ENCODE peak calls at places on chromosome 4, in seven cellular contexts. One of them, this sample, is unnamed.

GRCh38 chr4:38673109-38673978 is 9.3 kb downstream of the KLF3 start:
- DNase-seq in neural progenitor cell: no peak
- DNase-seq in hepatocyte: peak; percentile 70
- DNase-seq in SK-N-SH: peak; percentile 21
- DNase-seq in PC-3: peak; percentile 71
- DNase-seq in OCI-LY7: no peak
- DNase-seq in HCT116: peak; percentile 56
- DNase-seq in this sample: no peak

GRCh38 chr4:80393246-80393969 is 57.9 kb downstream of the CFAP299 start:
- DNase-seq in OCI-LY7: no peak
- DNase-seq in neural progenitor cell: no peak
- DNase-seq in hepatocyte: no peak
- DNase-seq in SK-N-SH: no peak
- DNase-seq in PC-3: peak; percentile 74
- DNase-seq in HCT116: no peak
- DNase-seq in this sample: no peak

GRCh38 chr4:52655505-52655904 is 3.6 kb downstream of the USP46 start:
- DNase-seq in neural progenitor cell: no peak
- DNase-seq in OCI-LY7: no peak
- DNase-seq in SK-N-SH: no peak
- DNase-seq in HCT116: no peak
- DNase-seq in PC-3: no peak
- DNase-seq in hepatocyte: no peak
- DNase-seq in this sample: no peak

GRCh38 chr4:85430697-85431096 is 44.3 kb upstream of the ARHGAP24 start:
- DNase-seq in OCI-LY7: no peak
- DNase-seq in PC-3: peak; percentile 72
- DNase-seq in HCT116: no peak
- DNase-seq in neural progenitor cell: no peak
- DNase-seq in SK-N-SH: no peak
- DNase-seq in hepatocyte: peak; percentile 40
- DNase-seq in this sample: no peak

GRCh38 chr4:21638171-21638715 is 310.3 kb downstream of the KCNIP4 start:
- DNase-seq in OCI-LY7: no peak
- DNase-seq in PC-3: no peak
- DNase-seq in HCT116: no peak
- DNase-seq in neural progenitor cell: no peak
- DNase-seq in SK-N-SH: no peak
- DNase-seq in hepatocyte: no peak
- DNase-seq in this sample: no peak

GRCh38 chr4:158821228-158822009 is 52.6 kb downstream of the FNIP2 start:
- DNase-seq in HCT116: no peak
- DNase-seq in OCI-LY7: no peak
- DNase-seq in neural progenitor cell: no peak
- DNase-seq in PC-3: no peak
- DNase-seq in hepatocyte: no peak
- DNase-seq in SK-N-SH: no peak
- DNase-seq in this sample: no peak

GRCh38 chr4:87026795-87027495 is 92.1 kb downstream of the AFF1 start:
- DNase-seq in SK-N-SH: no peak
- DNase-seq in neural progenitor cell: no peak
- DNase-seq in PC-3: no peak
- DNase-seq in hepatocyte: no peak
- DNase-seq in OCI-LY7: peak; percentile 82
- DNase-seq in HCT116: no peak
- DNase-seq in this sample: no peak

GRCh38 chr4:185145572-185145971 is 2.5 kb downstream of the SLC25A4 start:
- DNase-seq in OCI-LY7: no peak
- DNase-seq in neural progenitor cell: no peak
- DNase-seq in hepatocyte: no peak
- DNase-seq in PC-3: no peak
- DNase-seq in HCT116: no peak
- DNase-seq in SK-N-SH: no peak
- DNase-seq in this sample: no peak

GRCh38 chr4:74005528-74005927 is 7.1 kb upstream of the CXCL5 start:
- DNase-seq in neural progenitor cell: no peak
- DNase-seq in OCI-LY7: no peak
- DNase-seq in PC-3: peak; percentile 80
- DNase-seq in HCT116: no peak
- DNase-seq in hepatocyte: peak; percentile 39
- DNase-seq in SK-N-SH: no peak
- DNase-seq in this sample: no peak

GRCh38 chr4:136793848-136794247 is 738.4 kb downstream of the PCDH18 start:
- DNase-seq in SK-N-SH: no peak
- DNase-seq in hepatocyte: no peak
- DNase-seq in HCT116: no peak
- DNase-seq in PC-3: no peak
- DNase-seq in OCI-LY7: no peak
- DNase-seq in neural progenitor cell: no peak
- DNase-seq in this sample: no peak

GRCh38 chr4:112284166-112284565 is 1.5 kb downstream of the TIFA start:
- DNase-seq in PC-3: peak; percentile 2
- DNase-seq in HCT116: no peak
- DNase-seq in OCI-LY7: peak; percentile 41
- DNase-seq in hepatocyte: no peak
- DNase-seq in SK-N-SH: no peak
- DNase-seq in neural progenitor cell: no peak
- DNase-seq in this sample: no peak

GRCh38 chr4:36385951-36386561 is 104.6 kb downstream of the DTHD1 start:
- DNase-seq in PC-3: no peak
- DNase-seq in HCT116: no peak
- DNase-seq in neural progenitor cell: no peak
- DNase-seq in SK-N-SH: no peak
- DNase-seq in hepatocyte: no peak
- DNase-seq in OCI-LY7: peak; percentile 34
- DNase-seq in this sample: peak; percentile 69

GRCh38 chr4:183348706-183349659 is 26.8 kb upstream of the CLDN24 start:
- DNase-seq in hepatocyte: no peak
- DNase-seq in neural progenitor cell: no peak
- DNase-seq in PC-3: peak; percentile 60
- DNase-seq in OCI-LY7: no peak
- DNase-seq in HCT116: no peak
- DNase-seq in SK-N-SH: no peak
- DNase-seq in this sample: no peak

GRCh38 chr4:110480031-110480549 is 4.1 kb downstream of the ENPEP start:
- DNase-seq in PC-3: peak; percentile 30
- DNase-seq in neural progenitor cell: no peak
- DNase-seq in SK-N-SH: no peak
- DNase-seq in hepatocyte: peak; percentile 19
- DNase-seq in OCI-LY7: no peak
- DNase-seq in HCT116: no peak
- DNase-seq in this sample: no peak

GRCh38 chr4:111605111-111605510 is 540.1 kb upstream of the FAM241A start:
- DNase-seq in neural progenitor cell: no peak
- DNase-seq in HCT116: no peak
- DNase-seq in hepatocyte: no peak
- DNase-seq in PC-3: no peak
- DNase-seq in OCI-LY7: no peak
- DNase-seq in SK-N-SH: no peak
- DNase-seq in this sample: no peak

GRCh38 chr4:163913571-163913970 is 419.1 kb downstream of the TMA16 start:
- DNase-seq in SK-N-SH: no peak
- DNase-seq in PC-3: no peak
- DNase-seq in neural progenitor cell: no peak
- DNase-seq in hepatocyte: no peak
- DNase-seq in HCT116: no peak
- DNase-seq in OCI-LY7: no peak
- DNase-seq in this sample: no peak

GRCh38 chr4:40311811-40312346 is 23.3 kb upstream of the CHRNA9 start:
- DNase-seq in neural progenitor cell: no peak
- DNase-seq in SK-N-SH: no peak
- DNase-seq in PC-3: no peak
- DNase-seq in HCT116: no peak
- DNase-seq in OCI-LY7: no peak
- DNase-seq in hepatocyte: peak; percentile 71
- DNase-seq in this sample: peak; percentile 4

DNA sequence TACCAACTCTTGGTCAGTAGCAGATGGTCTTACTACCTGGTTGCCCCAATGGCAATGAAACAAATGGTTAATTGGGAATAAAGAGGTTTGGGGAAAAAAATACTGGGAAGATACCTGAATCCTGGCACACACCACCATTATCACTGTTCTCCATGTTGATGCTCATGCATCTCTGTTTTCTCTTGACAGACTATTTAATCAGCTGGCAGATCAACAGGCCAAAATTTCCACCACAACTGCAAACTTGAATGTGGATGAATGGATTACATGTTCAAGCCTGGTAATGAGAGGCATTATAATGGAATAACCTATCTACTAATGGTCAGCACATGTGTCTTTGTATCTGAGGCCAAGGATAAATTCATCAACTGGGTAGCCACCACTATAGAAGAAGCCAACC is 45.7 kb downstream of the ZNF721 start:
- DNase-seq in neural progenitor cell: no peak
- DNase-seq in HCT116: no peak
- DNase-seq in hepatocyte: no peak
- DNase-seq in OCI-LY7: no peak
- DNase-seq in SK-N-SH: no peak
- DNase-seq in PC-3: no peak
- DNase-seq in this sample: no peak
- H3K9me3 ChIP-seq in neural progenitor cell: peaks cover 73% of the 10 kb centered on the region
- H3K9me3 ChIP-seq in HCT116: peaks cover 39% of the 10 kb centered on the region
- H3K9me3 ChIP-seq in hepatocyte: peaks cover 89% of the 10 kb centered on the region
- H3K9me3 ChIP-seq in OCI-LY7: peaks cover 80% of the 10 kb centered on the region
- H3K9me3 ChIP-seq in SK-N-SH: peaks cover 26% of the 10 kb centered on the region
- H3K9me3 ChIP-seq in PC-3: peaks cover 51% of the 10 kb centered on the region
- H3K9me3 ChIP-seq in this sample: peaks cover 5% of the 10 kb centered on the region

GRCh38 chr4:683982-684571 is 4.9 kb downstream of the SLC49A3 start:
- DNase-seq in PC-3: peak; percentile 49
- DNase-seq in SK-N-SH: peak; percentile 90
- DNase-seq in OCI-LY7: peak; percentile 61
- DNase-seq in neural progenitor cell: peak; percentile 90
- DNase-seq in HCT116: peak; percentile 51
- DNase-seq in hepatocyte: peak; percentile 85
- DNase-seq in this sample: no peak

GRCh38 chr4:687048-687974 is 1.6 kb downstream of the SLC49A3 start:
- DNase-seq in SK-N-SH: peak; percentile 47
- DNase-seq in OCI-LY7: no peak
- DNase-seq in HCT116: peak; percentile 66
- DNase-seq in neural progenitor cell: no peak
- DNase-seq in PC-3: peak; percentile 73
- DNase-seq in hepatocyte: peak; percentile 92
- DNase-seq in this sample: no peak

GRCh38 chr4:686371-687040 is 2.4 kb downstream of the SLC49A3 start:
- DNase-seq in OCI-LY7: no peak
- DNase-seq in SK-N-SH: no peak
- DNase-seq in neural progenitor cell: no peak
- DNase-seq in HCT116: no peak
- DNase-seq in hepatocyte: no peak
- DNase-seq in PC-3: no peak
- DNase-seq in this sample: no peak

GRCh38 chr4:684611-685010 is 4.3 kb downstream of the SLC49A3 start:
- DNase-seq in OCI-LY7: no peak
- DNase-seq in SK-N-SH: peak; percentile 69
- DNase-seq in HCT116: no peak
- DNase-seq in PC-3: no peak
- DNase-seq in neural progenitor cell: no peak
- DNase-seq in hepatocyte: no peak
- DNase-seq in this sample: no peak

GRCh38 chr4:685681-686218 is 3.2 kb downstream of the SLC49A3 start:
- DNase-seq in OCI-LY7: no peak
- DNase-seq in HCT116: no peak
- DNase-seq in PC-3: no peak
- DNase-seq in SK-N-SH: no peak
- DNase-seq in hepatocyte: no peak
- DNase-seq in neural progenitor cell: no peak
- DNase-seq in this sample: no peak
- TF ChIP-seq EZH2phosphoT487 in OCI-LY7: no peak
- TF ChIP-seq EZH2phosphoT487 in HCT116: no peak
- TF ChIP-seq EZH2phosphoT487 in PC-3: no peak
- TF ChIP-seq EZH2phosphoT487 in SK-N-SH: no peak
- TF ChIP-seq EZH2phosphoT487 in hepatocyte: no peak
- TF ChIP-seq EZH2phosphoT487 in neural progenitor cell: no peak
- TF ChIP-seq EZH2phosphoT487 in this sample: no peak

GRCh38 chr4:149896428-149896827 is 80.8 kb upstream of the IQCM start:
- DNase-seq in hepatocyte: peak; percentile 52
- DNase-seq in PC-3: peak; percentile 55
- DNase-seq in neural progenitor cell: peak; percentile 56
- DNase-seq in HCT116: peak; percentile 13
- DNase-seq in SK-N-SH: no peak
- DNase-seq in OCI-LY7: no peak
- DNase-seq in this sample: no peak
- TF ChIP-seq CTCF in hepatocyte: peak; percentile 57
- TF ChIP-seq CTCF in PC-3: peak; percentile 60
- TF ChIP-seq CTCF in neural progenitor cell: peak; percentile 58
- TF ChIP-seq CTCF in HCT116: peak; percentile 41
- TF ChIP-seq CTCF in SK-N-SH: peak; percentile 53
- TF ChIP-seq CTCF in OCI-LY7: no peak
- TF ChIP-seq CTCF in this sample: peak; percentile 21

GRCh38 chr4:25233194-25233593 is 639 bp upstream of the PI4K2B start:
- DNase-seq in neural progenitor cell: no peak
- DNase-seq in PC-3: no peak
- DNase-seq in HCT116: no peak
- DNase-seq in hepatocyte: no peak
- DNase-seq in SK-N-SH: no peak
- DNase-seq in OCI-LY7: peak; percentile 24
- DNase-seq in this sample: peak; percentile 38
- H3K9me3 ChIP-seq in neural progenitor cell: peaks cover 16% of the 10 kb centered on the region
- H3K9me3 ChIP-seq in PC-3: peaks cover 2% of the 10 kb centered on the region
- H3K9me3 ChIP-seq in HCT116: no peaks in the 10 kb centered on the region
- H3K9me3 ChIP-seq in hepatocyte: no peaks in the 10 kb centered on the region
- H3K9me3 ChIP-seq in SK-N-SH: peaks cover 19% of the 10 kb centered on the region
- H3K9me3 ChIP-seq in OCI-LY7: peaks cover 16% of the 10 kb centered on the region
- H3K9me3 ChIP-seq in this sample: no peaks in the 10 kb centered on the region

GRCh38 chr4:2260336-2261109 is 1.4 kb downstream of the MXD4 start:
- DNase-seq in PC-3: no peak
- DNase-seq in neural progenitor cell: no peak
- DNase-seq in hepatocyte: no peak
- DNase-seq in SK-N-SH: no peak
- DNase-seq in HCT116: no peak
- DNase-seq in OCI-LY7: no peak
- DNase-seq in this sample: no peak
- TF ChIP-seq EZH2phosphoT487 in PC-3: no peak
- TF ChIP-seq EZH2phosphoT487 in neural progenitor cell: no peak
- TF ChIP-seq EZH2phosphoT487 in hepatocyte: no peak
- TF ChIP-seq EZH2phosphoT487 in SK-N-SH: no peak
- TF ChIP-seq EZH2phosphoT487 in HCT116: no peak
- TF ChIP-seq EZH2phosphoT487 in OCI-LY7: no peak
- TF ChIP-seq EZH2phosphoT487 in this sample: no peak

DNA sequence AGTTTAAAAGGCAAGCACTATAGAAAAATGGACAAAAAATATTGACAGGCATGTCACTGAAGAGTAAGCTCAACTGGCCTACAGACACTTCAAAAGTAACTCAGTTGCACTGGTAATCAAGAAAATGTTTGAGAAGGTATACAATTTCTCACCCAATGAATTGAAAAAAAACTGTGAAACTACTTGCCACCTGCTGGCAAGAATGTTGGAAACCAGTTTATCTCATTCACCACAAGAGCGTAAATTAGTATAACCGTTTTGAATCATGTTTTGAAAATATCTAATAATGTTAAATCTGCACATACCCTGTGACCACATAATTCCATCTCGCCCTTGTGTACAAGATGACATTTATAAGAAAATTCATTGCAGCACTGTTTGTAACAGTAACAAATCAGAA is 31.7 kb downstream of the TXK start:
- DNase-seq in hepatocyte: no peak
- DNase-seq in OCI-LY7: peak; percentile 10
- DNase-seq in neural progenitor cell: no peak
- DNase-seq in SK-N-SH: no peak
- DNase-seq in HCT116: no peak
- DNase-seq in PC-3: peak; percentile 16
- DNase-seq in this sample: no peak
- TF ChIP-seq CTCF in hepatocyte: peak; percentile 9
- TF ChIP-seq CTCF in OCI-LY7: peak; percentile 39
- TF ChIP-seq CTCF in neural progenitor cell: peak; percentile 28
- TF ChIP-seq CTCF in SK-N-SH: peak; percentile 34
- TF ChIP-seq CTCF in HCT116: peak; percentile 6
- TF ChIP-seq CTCF in PC-3: peak; percentile 39
- TF ChIP-seq CTCF in this sample: peak; percentile 24

This sample was measured in MM.1S.